ENCODE peak calls at places on chromosomes 13 and 19, in five cellular contexts. One of them, this sample, is unnamed.

GRCh38 chr19:53511933-53512374 is 26.0 kb upstream of the ZNF331 start:
- DNase-seq in GM12878: no peak
- DNase-seq in H1: peak
- DNase-seq in HEK293T: peak
- DNase-seq in HepG2: peak
- DNase-seq in this sample: peak

GRCh38 chr13:49046534-49046933 is 70.8 kb downstream of the FNDC3A start:
- DNase-seq in HepG2: no peak
- DNase-seq in H1: no peak
- DNase-seq in HEK293T: no peak
- DNase-seq in GM12878: no peak
- DNase-seq in this sample: no peak

GRCh38 chr19:6712692-6713670 is 7.5 kb downstream of the C3 start:
- DNase-seq in HEK293T: no peak
- DNase-seq in H1: no peak
- DNase-seq in HepG2: no peak
- DNase-seq in GM12878: no peak
- DNase-seq in this sample: no peak

GRCh38 chr19:50377517-50377916 is 1.3 kb downstream of the NR1H2 start:
- DNase-seq in HepG2: no peak
- DNase-seq in GM12878: no peak
- DNase-seq in H1: no peak
- DNase-seq in HEK293T: peak
- DNase-seq in this sample: no peak

GRCh38 chr19:43610493-43610892 is 1.4 kb upstream of the SRRM5 start:
- DNase-seq in H1: no peak
- DNase-seq in HEK293T: no peak
- DNase-seq in GM12878: no peak
- DNase-seq in HepG2: no peak
- DNase-seq in this sample: no peak

GRCh38 chr13:51801631-51802099 is 2.3 kb downstream of the DHRS12 start:
- DNase-seq in H1: no peak
- DNase-seq in GM12878: no peak
- DNase-seq in HepG2: no peak
- DNase-seq in HEK293T: no peak
- DNase-seq in this sample: peak

GRCh38 chr19:44570984-44571684 is 41.7 kb upstream of the CEACAM20 start:
- DNase-seq in HEK293T: peak
- DNase-seq in GM12878: no peak
- DNase-seq in H1: peak
- DNase-seq in HepG2: peak
- DNase-seq in this sample: peak

GRCh38 chr19:14086098-14086497 is 515 bp upstream of the C19orf67 start:
- DNase-seq in HEK293T: no peak
- DNase-seq in H1: no peak
- DNase-seq in GM12878: no peak
- DNase-seq in HepG2: no peak
- DNase-seq in this sample: no peak

GRCh38 chr13:97328222-97328790 is 105.7 kb upstream of the RAP2A start:
- DNase-seq in HEK293T: no peak
- DNase-seq in HepG2: no peak
- DNase-seq in H1: no peak
- DNase-seq in GM12878: no peak
- DNase-seq in this sample: peak

GRCh38 chr13:114141261-114141996 is 9.0 kb upstream of the RASA3 start:
- DNase-seq in GM12878: no peak
- DNase-seq in HepG2: no peak
- DNase-seq in HEK293T: no peak
- DNase-seq in H1: no peak
- DNase-seq in this sample: no peak

GRCh38 chr13:26253262-26253786 is 605 bp upstream of the CDK8 start:
- DNase-seq in HEK293T: no peak
- DNase-seq in H1: no peak
- DNase-seq in HepG2: no peak
- DNase-seq in GM12878: no peak
- DNase-seq in this sample: no peak

GRCh38 chr13:26249551-26249950 is 4.4 kb upstream of the CDK8 start:
- DNase-seq in GM12878: no peak
- DNase-seq in HEK293T: no peak
- DNase-seq in HepG2: no peak
- DNase-seq in H1: no peak
- DNase-seq in this sample: no peak

GRCh38 chr13:26247011-26247410 is 6.9 kb upstream of the CDK8 start:
- DNase-seq in HepG2: no peak
- DNase-seq in GM12878: no peak
- DNase-seq in HEK293T: no peak
- DNase-seq in H1: no peak
- DNase-seq in this sample: no peak

GRCh38 chr13:26246154-26246553 is 7.8 kb upstream of the CDK8 start:
- DNase-seq in HepG2: peak
- DNase-seq in H1: no peak
- DNase-seq in HEK293T: no peak
- DNase-seq in GM12878: no peak
- DNase-seq in this sample: no peak

GRCh38 chr13:26247608-26248007 is 6.3 kb upstream of the CDK8 start:
- DNase-seq in HepG2: no peak
- DNase-seq in H1: no peak
- DNase-seq in HEK293T: no peak
- DNase-seq in GM12878: no peak
- DNase-seq in this sample: no peak
- TF ChIP-seq SUZ12 in HepG2: no peak
- TF ChIP-seq SUZ12 in H1: no peak
- TF ChIP-seq SUZ12 in HEK293T: no peak
- TF ChIP-seq SUZ12 in GM12878: no peak
- TF ChIP-seq SUZ12 in this sample: no peak

DNA sequence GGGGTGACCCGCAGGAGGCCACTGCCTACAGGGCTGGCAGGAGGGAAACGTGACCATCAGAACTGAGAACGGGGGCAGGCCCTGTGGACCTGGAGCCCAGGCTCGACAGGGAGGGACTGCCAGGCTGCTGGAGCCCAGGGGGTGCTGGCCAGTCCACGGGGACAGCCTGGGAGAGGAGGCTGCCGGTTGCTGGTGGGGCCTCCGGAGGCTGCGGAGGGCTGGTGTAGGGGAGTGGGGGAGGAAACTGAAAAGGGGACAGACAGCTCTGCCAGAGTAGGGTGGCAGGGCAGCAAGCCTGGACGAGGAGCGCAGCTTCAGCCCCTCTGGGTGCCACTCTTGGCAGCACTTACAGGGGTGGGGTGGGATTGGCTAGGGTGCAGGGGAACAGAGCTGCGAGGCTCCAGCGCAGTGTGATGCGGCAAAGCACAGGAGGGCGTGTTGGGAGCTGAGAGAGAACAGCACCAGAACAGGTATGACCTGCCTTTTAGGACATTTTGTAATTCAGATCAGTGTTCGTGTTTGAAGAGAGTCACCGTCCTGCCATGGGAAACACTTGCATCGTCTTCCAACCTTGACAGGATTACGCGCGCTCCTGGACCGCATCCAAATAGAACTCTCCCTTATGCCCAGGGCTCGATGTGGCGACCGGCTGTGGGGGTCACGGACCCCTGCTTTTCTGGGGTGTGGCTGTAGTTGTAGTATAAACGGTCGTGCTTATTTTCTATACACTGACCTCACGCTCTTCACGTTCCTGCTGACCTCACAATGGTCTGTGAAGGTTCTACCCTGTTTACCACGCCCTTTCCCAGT is 19.9 kb upstream of the ARHGEF7 start:
- DNase-seq in GM12878: no peak
- DNase-seq in HepG2: no peak
- DNase-seq in H1: no peak
- DNase-seq in HEK293T: no peak
- DNase-seq in this sample: no peak
- TF ChIP-seq SUZ12 in GM12878: no peak
- TF ChIP-seq SUZ12 in HepG2: no peak
- TF ChIP-seq SUZ12 in H1: no peak
- TF ChIP-seq SUZ12 in HEK293T: no peak
- TF ChIP-seq SUZ12 in this sample: no peak

DNA sequence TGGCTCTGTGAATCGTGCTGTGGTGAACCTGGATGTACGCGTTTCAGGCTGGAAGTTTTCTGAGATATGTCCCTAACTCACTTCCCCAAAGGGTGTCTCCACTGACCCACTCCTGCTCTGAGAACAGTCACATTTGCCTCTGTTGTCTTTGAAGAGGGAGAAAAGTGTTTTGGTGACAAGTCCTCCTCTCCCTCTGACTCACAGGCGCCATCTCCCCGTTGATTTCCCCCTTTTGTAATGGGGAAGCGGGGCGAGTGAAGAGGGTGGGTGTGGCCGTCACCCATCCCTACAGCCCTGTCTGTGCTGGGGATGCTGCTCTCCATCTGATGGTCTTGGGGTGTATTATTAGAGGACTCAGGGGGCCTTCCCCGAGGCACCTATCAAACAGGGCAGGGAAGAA is 9.6 kb downstream of the APC2 start:
- DNase-seq in HepG2: no peak
- DNase-seq in H1: no peak
- DNase-seq in GM12878: no peak
- DNase-seq in HEK293T: no peak
- DNase-seq in this sample: no peak
- TF ChIP-seq SUZ12 in HepG2: no peak
- TF ChIP-seq SUZ12 in H1: no peak
- TF ChIP-seq SUZ12 in GM12878: no peak
- TF ChIP-seq SUZ12 in HEK293T: no peak
- TF ChIP-seq SUZ12 in this sample: no peak

GRCh38 chr19:35695895-35696422 is 8.4 kb upstream of the ZBTB32 start:
- DNase-seq in H1: no peak
- DNase-seq in HepG2: no peak
- DNase-seq in HEK293T: no peak
- DNase-seq in GM12878: no peak
- DNase-seq in this sample: no peak

GRCh38 chr19:35692010-35692409 is 12.3 kb upstream of the ZBTB32 start:
- DNase-seq in H1: no peak
- DNase-seq in GM12878: no peak
- DNase-seq in HEK293T: no peak
- DNase-seq in HepG2: no peak
- DNase-seq in this sample: no peak

GRCh38 chr19:35696835-35697234 is 7.5 kb upstream of the ZBTB32 start:
- DNase-seq in GM12878: peak
- DNase-seq in HepG2: peak
- DNase-seq in HEK293T: no peak
- DNase-seq in H1: no peak
- DNase-seq in this sample: no peak

GRCh38 chr19:35693422-35693821 is 10.9 kb upstream of the ZBTB32 start:
- DNase-seq in H1: no peak
- DNase-seq in HEK293T: no peak
- DNase-seq in HepG2: no peak
- DNase-seq in GM12878: no peak
- DNase-seq in this sample: no peak

GRCh38 chr19:35693835-35694599 is 10.3 kb upstream of the ZBTB32 start:
- DNase-seq in HepG2: peak
- DNase-seq in HEK293T: peak
- DNase-seq in H1: peak
- DNase-seq in GM12878: peak
- DNase-seq in this sample: peak
- TF ChIP-seq SUZ12 in HepG2: no peak
- TF ChIP-seq SUZ12 in HEK293T: no peak
- TF ChIP-seq SUZ12 in H1: no peak
- TF ChIP-seq SUZ12 in GM12878: no peak
- TF ChIP-seq SUZ12 in this sample: no peak

DNA sequence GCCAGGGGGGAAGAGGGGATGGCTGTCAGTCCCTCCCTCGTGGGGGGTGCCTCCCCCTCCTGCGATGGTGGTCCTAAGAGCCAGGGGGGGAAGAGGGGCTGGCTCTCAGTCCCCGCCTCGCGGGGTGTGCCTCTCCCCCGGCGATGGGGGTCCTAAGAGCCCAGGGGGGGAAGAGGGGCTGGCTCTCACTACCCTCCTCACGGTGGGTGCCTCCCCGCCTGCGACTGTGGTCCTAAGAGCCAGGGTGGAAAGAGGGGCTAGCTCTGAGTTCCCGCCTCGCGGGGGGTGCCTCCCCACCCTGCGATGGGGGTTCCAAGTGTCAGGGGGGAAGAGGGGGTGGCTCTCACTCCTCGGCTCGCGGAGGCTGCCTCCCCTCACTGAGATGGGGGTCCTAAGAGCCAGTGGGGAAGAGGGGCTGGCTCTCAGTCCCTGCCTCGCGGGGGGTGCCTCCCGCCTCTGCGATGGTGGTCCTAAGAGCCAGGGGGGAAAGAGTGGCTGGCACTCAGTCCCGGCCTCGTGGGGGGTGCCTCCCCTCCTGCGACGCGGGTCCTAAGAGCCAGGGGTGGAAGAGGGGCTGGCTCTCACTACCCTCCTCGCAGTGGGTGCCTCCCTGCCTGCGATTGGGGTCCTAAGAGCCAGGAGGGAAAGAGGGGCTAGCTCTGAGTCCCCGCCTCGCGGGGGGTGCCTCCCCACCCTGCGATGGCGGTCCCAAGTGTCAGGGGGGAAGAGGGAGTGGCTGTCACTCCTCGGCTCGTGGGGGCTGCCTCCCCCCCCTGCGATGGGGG is 2325.6 kb upstream of the PCDH20 start:
- DNase-seq in H1: no peak
- DNase-seq in HEK293T: no peak
- DNase-seq in HepG2: no peak
- DNase-seq in GM12878: no peak
- DNase-seq in this sample: no peak
- TF ChIP-seq SUZ12 in H1: no peak
- TF ChIP-seq SUZ12 in HEK293T: no peak
- TF ChIP-seq SUZ12 in HepG2: no peak
- TF ChIP-seq SUZ12 in GM12878: no peak
- TF ChIP-seq SUZ12 in this sample: no peak

DNA sequence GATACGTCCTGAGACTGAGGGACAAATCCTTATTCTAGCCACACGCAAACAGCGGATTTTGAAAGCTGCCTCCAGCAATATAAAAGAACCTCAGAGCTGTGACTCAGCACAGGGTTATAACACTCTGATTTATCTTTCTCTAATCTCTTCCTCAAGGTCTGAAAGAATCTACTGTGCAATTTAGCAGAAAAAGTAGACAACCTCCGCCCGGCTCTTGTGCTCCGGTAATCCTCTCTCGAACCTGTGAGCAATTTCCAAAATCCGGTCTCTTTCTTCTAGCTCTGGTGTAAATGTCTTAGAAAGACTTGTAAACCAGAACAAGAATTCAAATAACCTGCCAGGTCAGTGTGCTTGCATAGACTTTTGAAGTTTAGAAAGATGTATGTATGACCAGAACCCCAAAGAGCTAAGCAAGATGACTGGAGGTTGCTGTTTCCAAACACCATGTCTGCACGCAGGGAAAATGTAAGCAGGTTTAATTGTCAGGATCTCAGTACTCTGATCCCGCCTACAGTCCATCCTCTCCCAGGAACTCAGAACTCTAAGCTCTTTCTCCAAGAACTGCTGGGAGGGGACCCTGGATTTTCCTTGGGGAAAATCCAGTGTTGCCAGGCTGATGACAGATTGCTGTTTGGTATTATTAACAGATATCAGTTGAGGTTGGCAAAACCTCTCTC is 338.1 kb downstream of the RFC3 start:
- DNase-seq in HEK293T: no peak
- DNase-seq in HepG2: no peak
- DNase-seq in H1: no peak
- DNase-seq in GM12878: no peak
- DNase-seq in this sample: no peak
- TF ChIP-seq SUZ12 in HEK293T: no peak
- TF ChIP-seq SUZ12 in HepG2: no peak
- TF ChIP-seq SUZ12 in H1: no peak
- TF ChIP-seq SUZ12 in GM12878: no peak
- TF ChIP-seq SUZ12 in this sample: no peak

This sample was measured in NT2/D1.